ENCODE peak calls at places on chromosomes 11 and 22, in seven cellular contexts. X, B, K, Y, M, A and V are unnamed samples.

GRCh38 chr11:16924826-16925494 is 89.3 kb downstream of the PLEKHA7 start:
- DNase-seq in Y (peak; percentile 95), M (no peak), A (peak; percentile 72), X (no peak), B (no peak), K (peak; percentile 74), V (peak; percentile 91)

GRCh38 chr11:75031771-75032549 is 43.2 kb downstream of the NEU3 start:
- DNase-seq in X (peak; percentile 39), K (peak; percentile 82), B (peak; percentile 29), M (peak; percentile 21), A (peak; percentile 81), Y (peak; percentile 82), V (peak; percentile 88)

GRCh38 chr11:130737866-130738431 is 178.3 kb downstream of the SNX19 start:
- DNase-seq in M (no peak), Y (peak; percentile 71), X (no peak), K (no peak), A (no peak), B (no peak), V (no peak)

GRCh38 chr22:35208003-35208402 is 49.3 kb upstream of the HMGXB4 start:
- DNase-seq in M (no peak), B (no peak), A (no peak), X (no peak), K (no peak), Y (no peak), V (no peak)

GRCh38 chr22:20922141-20922751 is 5.0 kb downstream of the CRKL start:
- DNase-seq in M (no peak), Y (no peak), X (no peak), B (no peak), K (no peak), A (no peak), V (peak; percentile 32)

GRCh38 chr11:75450826-75451783 is 18.1 kb upstream of the KLHL35 start:
- DNase-seq in M (peak; percentile 7), A (peak; percentile 73), X (no peak), K (peak; percentile 73), Y (no peak), B (no peak), V (peak; percentile 43)

GRCh38 chr11:125923012-125923579 is 18.8 kb downstream of the DDX25 start:
- DNase-seq in Y (peak; percentile 77), A (peak; percentile 85), X (peak; percentile 65), B (no peak), K (peak; percentile 70), M (peak; percentile 35), V (peak; percentile 83)

GRCh38 chr22:30251661-30252226 is 5.2 kb upstream of the LIF start:
- DNase-seq in Y (peak; percentile 93), B (no peak), K (no peak), M (no peak), X (no peak), A (no peak), V (no peak)

GRCh38 chr22:40396882-40397281 is 26.5 kb downstream of the SGSM3 start:
- DNase-seq in A (peak; percentile 60), Y (peak; percentile 68), K (no peak), X (no peak), M (no peak), B (no peak), V (peak; percentile 89)

GRCh38 chr11:71153005-71153395 is 99.4 kb downstream of the SHANK2 start:
- DNase-seq in A (no peak), X (no peak), B (no peak), M (no peak), Y (peak; percentile 76), K (no peak), V (peak; percentile 68)

GRCh38 chr22:21710156-21710555 is 25.4 kb downstream of the YPEL1 start:
- DNase-seq in A (no peak), K (no peak), M (no peak), B (no peak), X (no peak), Y (peak; percentile 60), V (no peak)

GRCh38 chr22:43343262-43343988 is at the start of gene SCUBE1:
- DNase-seq in B (peak; percentile 12), A (peak; percentile 95), M (peak; percentile 70), X (peak; percentile 8), K (peak; percentile 87), Y (peak; percentile 33), V (peak; percentile 66)

GRCh38 chr11:78622666-78623065 is 48.0 kb upstream of the NARS2 start:
- DNase-seq in A (no peak), X (no peak), B (no peak), Y (peak; percentile 65), M (no peak), K (no peak), V (no peak)

GRCh38 chr11:11810764-11811726 is 30.7 kb upstream of the USP47 start:
- DNase-seq in K (no peak), B (no peak), Y (no peak), A (no peak), X (no peak), M (no peak), V (peak; percentile 27)

GRCh38 chr11:6734616-6735015 is 37.2 kb downstream of the OR2AG2 start:
- DNase-seq in K (no peak), M (no peak), Y (no peak), A (no peak), B (no peak), X (no peak), V (no peak)

GRCh38 chr11:121446752-121447156 is 5.4 kb upstream of the SORL1 start:
- DNase-seq in Y (no peak), A (peak; percentile 51), X (no peak), B (no peak), M (no peak), K (peak; percentile 56), V (peak; percentile 64)

GRCh38 chr11:34267440-34267839 is 90.4 kb downstream of the ABTB2 start:
- DNase-seq in Y (no peak), B (no peak), X (no peak), M (no peak), A (no peak), K (no peak), V (no peak)

GRCh38 chr11:102850973-102851745 is 7.8 kb upstream of the MMP3 start:
- DNase-seq in B (no peak), K (no peak), M (no peak), Y (peak; percentile 87), X (no peak), A (no peak), V (no peak)

GRCh38 chr11:2104524-2105440 is 34.4 kb downstream of the IGF2 start:
- DNase-seq in X (no peak), K (no peak), Y (no peak), A (no peak), B (no peak), M (no peak), V (no peak)

GRCh38 chr22:41367680-41368542 is 13.8 kb upstream of the TEF start:
- DNase-seq in A (peak; percentile 51), X (no peak), B (no peak), Y (peak; percentile 22), M (no peak), K (no peak), V (no peak)

GRCh38 chr11:109423114-109423859 is 1.3 kb downstream of the C11orf87 start:
- DNase-seq in M (no peak), X (no peak), A (peak; percentile 54), Y (peak; percentile 1), K (peak; percentile 61), B (no peak), V (peak; percentile 40)

GRCh38 chr11:99505831-99506230 is 485.1 kb downstream of the CNTN5 start:
- DNase-seq in X (no peak), M (no peak), A (no peak), B (no peak), K (no peak), Y (no peak), V (no peak)

GRCh38 chr11:94519478-94520084 is 7.3 kb downstream of the C11orf97 start:
- DNase-seq in M (no peak), X (peak; percentile 36), Y (peak; percentile 44), B (no peak), K (no peak), A (peak; percentile 40), V (no peak)

GRCh38 chr11:130314184-130314748 is 451 bp downstream of the ZBTB44 start:
- DNase-seq in X (no peak), Y (peak; percentile 69), A (peak; percentile 81), B (peak; percentile 36), K (peak; percentile 79), M (no peak), V (no peak)

GRCh38 chr11:8389034-8389996 is 125.6 kb upstream of the LMO1 start:
- DNase-seq in B (no peak), X (no peak), Y (no peak), M (no peak), K (peak; percentile 44), A (peak; percentile 18), V (no peak)

GRCh38 chr22:37199839-37200161 is 11.8 kb upstream of the C1QTNF6 start:
- DNase-seq in K (no peak), A (no peak), Y (no peak), M (no peak), X (no peak), B (no peak), V (no peak)

GRCh38 chr11:2404735-2405196 is 4.2 kb downstream of the TSSC4 start:
- DNase-seq in B (no peak), M (no peak), A (no peak), K (no peak), Y (no peak), X (no peak), V (no peak)

GRCh38 chr22:24758164-24758799 is 16.2 kb downstream of the PIWIL3 start:
- DNase-seq in M (peak; percentile 9), Y (peak; percentile 58), A (peak; percentile 78), K (no peak), B (peak; percentile 10), X (peak; percentile 50), V (peak; percentile 45)